ENCODE peak calls at places on chromosomes 6 and 20, in seven cellular contexts. One of them, this sample, is unnamed.

GRCh38 chr20:60937581-60937980 is 314.5 kb upstream of the CDH4 start:
- DNase-seq in adrenal gland: no peak
- DNase-seq in HepG2: no peak
- DNase-seq in GM20000: no peak
- DNase-seq in tibial nerve: no peak
- DNase-seq in astrocyte of the cerebellum: no peak
- DNase-seq in nephron progenitor cell: no peak
- DNase-seq in this sample: no peak

GRCh38 chr20:44908987-44909871 is 631 bp upstream of the PABPC1L start:
- DNase-seq in adrenal gland: no peak
- DNase-seq in HepG2: no peak
- DNase-seq in GM20000: no peak
- DNase-seq in tibial nerve: no peak
- DNase-seq in astrocyte of the cerebellum: no peak
- DNase-seq in nephron progenitor cell: no peak
- DNase-seq in this sample: no peak

GRCh38 chr6:167514524-167514923 is 189.6 kb downstream of the TTLL2 start:
- DNase-seq in adrenal gland: no peak
- DNase-seq in HepG2: no peak
- DNase-seq in GM20000: no peak
- DNase-seq in tibial nerve: no peak
- DNase-seq in astrocyte of the cerebellum: no peak
- DNase-seq in nephron progenitor cell: no peak
- DNase-seq in this sample: no peak

GRCh38 chr20:11585752-11586352 is 331.8 kb upstream of the BTBD3 start:
- DNase-seq in adrenal gland: no peak
- DNase-seq in HepG2: peak
- DNase-seq in GM20000: no peak
- DNase-seq in tibial nerve: no peak
- DNase-seq in astrocyte of the cerebellum: peak
- DNase-seq in nephron progenitor cell: no peak
- DNase-seq in this sample: no peak

GRCh38 chr20:10721112-10721896 is 47.5 kb upstream of the JAG1 start:
- DNase-seq in adrenal gland: no peak
- DNase-seq in HepG2: no peak
- DNase-seq in GM20000: no peak
- DNase-seq in tibial nerve: no peak
- DNase-seq in astrocyte of the cerebellum: no peak
- DNase-seq in nephron progenitor cell: no peak
- DNase-seq in this sample: no peak

GRCh38 chr6:109265530-109265929 is 116.7 kb downstream of the CD164 start:
- DNase-seq in adrenal gland: no peak
- DNase-seq in HepG2: no peak
- DNase-seq in GM20000: no peak
- DNase-seq in tibial nerve: no peak
- DNase-seq in astrocyte of the cerebellum: no peak
- DNase-seq in nephron progenitor cell: no peak
- DNase-seq in this sample: no peak

GRCh38 chr6:164455835-164456234 is 853.6 kb downstream of the C6orf118 start:
- DNase-seq in adrenal gland: no peak
- DNase-seq in HepG2: no peak
- DNase-seq in GM20000: no peak
- DNase-seq in tibial nerve: no peak
- DNase-seq in astrocyte of the cerebellum: no peak
- DNase-seq in nephron progenitor cell: no peak
- DNase-seq in this sample: no peak

GRCh38 chr20:10590950-10591349 is 82.8 kb downstream of the JAG1 start:
- DNase-seq in adrenal gland: no peak
- DNase-seq in HepG2: no peak
- DNase-seq in GM20000: no peak
- DNase-seq in tibial nerve: no peak
- DNase-seq in astrocyte of the cerebellum: no peak
- DNase-seq in nephron progenitor cell: no peak
- DNase-seq in this sample: no peak

GRCh38 chr20:47319517-47320252 is 36.8 kb downstream of the ZMYND8 start:
- DNase-seq in adrenal gland: no peak
- DNase-seq in HepG2: no peak
- DNase-seq in GM20000: no peak
- DNase-seq in tibial nerve: no peak
- DNase-seq in astrocyte of the cerebellum: peak
- DNase-seq in nephron progenitor cell: peak
- DNase-seq in this sample: no peak

GRCh38 chr6:42424906-42425474 is 26.7 kb downstream of the TRERF1 start:
- DNase-seq in adrenal gland: no peak
- DNase-seq in HepG2: peak
- DNase-seq in GM20000: no peak
- DNase-seq in tibial nerve: no peak
- DNase-seq in astrocyte of the cerebellum: no peak
- DNase-seq in nephron progenitor cell: no peak
- DNase-seq in this sample: no peak

GRCh38 chr20:63056236-63057132 is 49.7 kb upstream of the BHLHE23 start:
- DNase-seq in adrenal gland: no peak
- DNase-seq in HepG2: no peak
- DNase-seq in GM20000: peak
- DNase-seq in tibial nerve: no peak
- DNase-seq in astrocyte of the cerebellum: no peak
- DNase-seq in nephron progenitor cell: peak
- DNase-seq in this sample: no peak

GRCh38 chr6:157126183-157127098 is 196.9 kb downstream of the TMEM242 start:
- DNase-seq in adrenal gland: no peak
- DNase-seq in HepG2: no peak
- DNase-seq in GM20000: no peak
- DNase-seq in tibial nerve: no peak
- DNase-seq in astrocyte of the cerebellum: no peak
- DNase-seq in nephron progenitor cell: no peak
- DNase-seq in this sample: no peak

GRCh38 chr6:41757268-41757667 is 10.1 kb upstream of the PGC start:
- DNase-seq in adrenal gland: no peak
- DNase-seq in HepG2: no peak
- DNase-seq in GM20000: no peak
- DNase-seq in tibial nerve: no peak
- DNase-seq in astrocyte of the cerebellum: no peak
- DNase-seq in nephron progenitor cell: no peak
- DNase-seq in this sample: no peak

GRCh38 chr20:56841346-56841908 is 212.3 kb downstream of the TFAP2C start:
- DNase-seq in adrenal gland: no peak
- DNase-seq in HepG2: no peak
- DNase-seq in GM20000: no peak
- DNase-seq in tibial nerve: no peak
- DNase-seq in astrocyte of the cerebellum: no peak
- DNase-seq in nephron progenitor cell: peak
- DNase-seq in this sample: no peak

GRCh38 chr6:170135821-170136471 is 154.9 kb downstream of the DLL1 start:
- DNase-seq in adrenal gland: no peak
- DNase-seq in HepG2: no peak
- DNase-seq in GM20000: no peak
- DNase-seq in tibial nerve: no peak
- DNase-seq in astrocyte of the cerebellum: no peak
- DNase-seq in nephron progenitor cell: no peak
- DNase-seq in this sample: no peak

GRCh38 chr20:50242548-50242862 is 51.9 kb downstream of the CEBPB start:
- DNase-seq in adrenal gland: no peak
- DNase-seq in HepG2: no peak
- DNase-seq in GM20000: no peak
- DNase-seq in tibial nerve: no peak
- DNase-seq in astrocyte of the cerebellum: no peak
- DNase-seq in nephron progenitor cell: no peak
- DNase-seq in this sample: no peak

GRCh38 chr6:84685983-84686584 is 78.3 kb downstream of the TBX18 start:
- DNase-seq in adrenal gland: no peak
- DNase-seq in HepG2: peak
- DNase-seq in GM20000: no peak
- DNase-seq in tibial nerve: no peak
- DNase-seq in astrocyte of the cerebellum: no peak
- DNase-seq in nephron progenitor cell: no peak
- DNase-seq in this sample: no peak

GRCh38 chr6:141610741-141611140 is 522.0 kb upstream of the GJE1 start:
- DNase-seq in adrenal gland: no peak
- DNase-seq in HepG2: peak
- DNase-seq in GM20000: no peak
- DNase-seq in tibial nerve: no peak
- DNase-seq in astrocyte of the cerebellum: no peak
- DNase-seq in nephron progenitor cell: no peak
- DNase-seq in this sample: no peak

GRCh38 chr6:34834789-34835518 is 43.1 kb downstream of the BLTP3A start:
- DNase-seq in adrenal gland: no peak
- DNase-seq in HepG2: no peak
- DNase-seq in GM20000: no peak
- DNase-seq in tibial nerve: no peak
- DNase-seq in astrocyte of the cerebellum: no peak
- DNase-seq in nephron progenitor cell: no peak
- DNase-seq in this sample: no peak

GRCh38 chr6:136611133-136611532 is 60.9 kb upstream of the MAP7 start:
- DNase-seq in adrenal gland: no peak
- DNase-seq in HepG2: no peak
- DNase-seq in GM20000: no peak
- DNase-seq in tibial nerve: no peak
- DNase-seq in astrocyte of the cerebellum: no peak
- DNase-seq in nephron progenitor cell: no peak
- DNase-seq in this sample: no peak

GRCh38 chr6:130494745-130495144 is 128.9 kb downstream of the TMEM200A start:
- DNase-seq in adrenal gland: no peak
- DNase-seq in HepG2: no peak
- DNase-seq in GM20000: no peak
- DNase-seq in tibial nerve: no peak
- DNase-seq in astrocyte of the cerebellum: no peak
- DNase-seq in nephron progenitor cell: no peak
- DNase-seq in this sample: no peak

GRCh38 chr20:54153041-54153327 is 20.8 kb downstream of the CYP24A1 start:
- DNase-seq in adrenal gland: no peak
- DNase-seq in HepG2: no peak
- DNase-seq in GM20000: no peak
- DNase-seq in tibial nerve: no peak
- DNase-seq in astrocyte of the cerebellum: no peak
- DNase-seq in nephron progenitor cell: no peak
- DNase-seq in this sample: no peak

GRCh38 chr6:31586596-31586995 is 519 bp downstream of the LST1 start:
- DNase-seq in adrenal gland: no peak
- DNase-seq in HepG2: no peak
- DNase-seq in GM20000: peak
- DNase-seq in tibial nerve: no peak
- DNase-seq in astrocyte of the cerebellum: no peak
- DNase-seq in nephron progenitor cell: no peak
- DNase-seq in this sample: no peak

GRCh38 chr6:170134077-170135040 is 156.5 kb downstream of the DLL1 start:
- DNase-seq in adrenal gland: peak
- DNase-seq in HepG2: no peak
- DNase-seq in GM20000: no peak
- DNase-seq in tibial nerve: no peak
- DNase-seq in astrocyte of the cerebellum: no peak
- DNase-seq in nephron progenitor cell: no peak
- DNase-seq in this sample: no peak

GRCh38 chr6:150195996-150196417 is 53.2 kb downstream of the PPP1R14C start:
- DNase-seq in adrenal gland: no peak
- DNase-seq in HepG2: no peak
- DNase-seq in GM20000: no peak
- DNase-seq in tibial nerve: no peak
- DNase-seq in astrocyte of the cerebellum: no peak
- DNase-seq in nephron progenitor cell: peak
- DNase-seq in this sample: no peak

GRCh38 chr6:125787791-125788190 is 3.0 kb upstream of the NCOA7 start:
- DNase-seq in adrenal gland: no peak
- DNase-seq in HepG2: no peak
- DNase-seq in GM20000: no peak
- DNase-seq in tibial nerve: no peak
- DNase-seq in astrocyte of the cerebellum: no peak
- DNase-seq in nephron progenitor cell: no peak
- DNase-seq in this sample: no peak
- TF ChIP-seq CTCF in adrenal gland: peak
- TF ChIP-seq CTCF in HepG2: no peak
- TF ChIP-seq CTCF in GM20000: no peak
- TF ChIP-seq CTCF in tibial nerve: no peak
- TF ChIP-seq CTCF in astrocyte of the cerebellum: peak
- TF ChIP-seq CTCF in nephron progenitor cell: no peak
- TF ChIP-seq CTCF in this sample: no peak

GRCh38 chr20:8800089-8800488 is 268.8 kb upstream of the PLCB4 start:
- DNase-seq in adrenal gland: no peak
- DNase-seq in HepG2: no peak
- DNase-seq in GM20000: no peak
- DNase-seq in tibial nerve: no peak
- DNase-seq in astrocyte of the cerebellum: no peak
- DNase-seq in nephron progenitor cell: no peak
- DNase-seq in this sample: no peak

GRCh38 chr20:8798505-8798904 is 270.4 kb upstream of the PLCB4 start:
- DNase-seq in adrenal gland: no peak
- DNase-seq in HepG2: no peak
- DNase-seq in GM20000: no peak
- DNase-seq in tibial nerve: no peak
- DNase-seq in astrocyte of the cerebellum: no peak
- DNase-seq in nephron progenitor cell: no peak
- DNase-seq in this sample: no peak

GRCh38 chr20:8805737-8806442 is 263.0 kb upstream of the PLCB4 start:
- DNase-seq in adrenal gland: no peak
- DNase-seq in HepG2: no peak
- DNase-seq in GM20000: no peak
- DNase-seq in tibial nerve: no peak
- DNase-seq in astrocyte of the cerebellum: no peak
- DNase-seq in nephron progenitor cell: no peak
- DNase-seq in this sample: no peak

GRCh38 chr20:8801686-8802085 is 267.2 kb upstream of the PLCB4 start:
- DNase-seq in adrenal gland: no peak
- DNase-seq in HepG2: no peak
- DNase-seq in GM20000: no peak
- DNase-seq in tibial nerve: no peak
- DNase-seq in astrocyte of the cerebellum: no peak
- DNase-seq in nephron progenitor cell: no peak
- DNase-seq in this sample: no peak

DNA sequence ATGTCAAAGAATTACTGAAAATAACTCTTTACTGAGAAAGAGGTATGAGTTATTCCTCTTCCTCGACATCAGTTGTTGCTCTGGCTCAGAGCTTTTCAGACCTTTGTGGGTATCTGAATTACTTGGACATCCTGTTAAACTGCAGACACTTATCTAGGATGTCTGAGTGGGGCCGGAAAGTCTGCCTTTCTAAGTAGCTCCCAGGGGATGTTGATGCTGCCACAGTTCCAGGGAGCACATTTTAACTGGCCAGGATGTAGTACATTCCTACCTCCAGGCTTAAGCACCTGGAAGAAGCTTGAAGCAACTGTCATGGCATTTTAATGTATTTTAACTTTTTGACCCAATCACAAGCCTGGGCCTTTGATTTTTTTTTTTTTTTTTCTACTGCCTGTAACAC is 265.8 kb upstream of the PLCB4 start:
- DNase-seq in adrenal gland: no peak
- DNase-seq in HepG2: no peak
- DNase-seq in GM20000: no peak
- DNase-seq in tibial nerve: no peak
- DNase-seq in astrocyte of the cerebellum: no peak
- DNase-seq in nephron progenitor cell: no peak
- DNase-seq in this sample: no peak
- TF ChIP-seq CTCF in adrenal gland: no peak
- TF ChIP-seq CTCF in HepG2: no peak
- TF ChIP-seq CTCF in GM20000: no peak
- TF ChIP-seq CTCF in tibial nerve: no peak
- TF ChIP-seq CTCF in astrocyte of the cerebellum: no peak
- TF ChIP-seq CTCF in nephron progenitor cell: no peak
- TF ChIP-seq CTCF in this sample: no peak

GRCh38 chr6:134065706-134066105 is 13.3 kb upstream of the SLC2A12 start:
- DNase-seq in adrenal gland: no peak
- DNase-seq in HepG2: peak
- DNase-seq in GM20000: peak
- DNase-seq in tibial nerve: no peak
- DNase-seq in astrocyte of the cerebellum: no peak
- DNase-seq in nephron progenitor cell: no peak
- DNase-seq in this sample: no peak
- TF ChIP-seq CTCF in adrenal gland: no peak
- TF ChIP-seq CTCF in HepG2: peak
- TF ChIP-seq CTCF in GM20000: no peak
- TF ChIP-seq CTCF in tibial nerve: no peak
- TF ChIP-seq CTCF in astrocyte of the cerebellum: no peak
- TF ChIP-seq CTCF in nephron progenitor cell: peak
- TF ChIP-seq CTCF in this sample: no peak

GRCh38 chr6:701696-702479 is 8.9 kb upstream of the EXOC2 start:
- DNase-seq in adrenal gland: no peak
- DNase-seq in HepG2: peak
- DNase-seq in GM20000: no peak
- DNase-seq in tibial nerve: no peak
- DNase-seq in astrocyte of the cerebellum: no peak
- DNase-seq in nephron progenitor cell: no peak
- DNase-seq in this sample: no peak
- TF ChIP-seq CTCF in adrenal gland: no peak
- TF ChIP-seq CTCF in HepG2: peak
- TF ChIP-seq CTCF in GM20000: no peak
- TF ChIP-seq CTCF in tibial nerve: no peak
- TF ChIP-seq CTCF in astrocyte of the cerebellum: no peak
- TF ChIP-seq CTCF in nephron progenitor cell: no peak
- TF ChIP-seq CTCF in this sample: no peak

This sample was measured in omental fat pad.